ENCODE peak calls at places on chromosomes 16 and 17, in seven cellular contexts. T is LHCN-M2; S is activated CD8-positive, alpha-beta memory T cell treated with anti-CD3 and anti-CD28 coated beads for 4 hours; M is DMS 273 treated with DMSO at 0.1 percent for 48 hours; N is CD8-positive, alpha-beta memory T cell; F is dermis blood vessel endothelial cell; V is WTC11. J is an unnamed sample.

GRCh38 chr16:35298460-35299243 is 1839.2 kb downstream of the TP53TG3F start:
- DNase-seq in T (no peak), S (no peak), M (no peak), N (no peak), F (no peak), V (no peak), J (no peak)

GRCh38 chr16:64339052-64339770 is 782.7 kb downstream of the CDH11 start:
- DNase-seq in T (peak), S (no peak), M (no peak), N (no peak), F (no peak), V (no peak), J (no peak)

GRCh38 chr17:81057079-81057730 is 22.3 kb downstream of the BAIAP2 start:
- DNase-seq in T (peak), S (no peak), M (no peak), N (no peak), F (peak), V (no peak), J (no peak)

GRCh38 chr17:6279659-6280058 is 155.3 kb downstream of the AIPL1 start:
- DNase-seq in T (no peak), S (no peak), M (no peak), N (no peak), F (peak), V (peak), J (no peak)

GRCh38 chr17:57943140-57943539 is 12.1 kb downstream of the CUEDC1 start:
- DNase-seq in T (peak), S (no peak), M (no peak), N (no peak), F (no peak), V (no peak), J (no peak)

GRCh38 chr17:79160980-79161621 is 86.5 kb downstream of the ENGASE start:
- DNase-seq in T (peak), S (no peak), M (no peak), N (no peak), F (peak), V (no peak), J (no peak)

GRCh38 chr17:47980516-47980915 is 9.6 kb downstream of the CDK5RAP3 start:
- DNase-seq in T (no peak), S (no peak), M (peak), N (no peak), F (no peak), V (no peak), J (no peak)

GRCh38 chr17:2906907-2907306 is 110.7 kb downstream of the RAP1GAP2 start:
- DNase-seq in T (no peak), S (no peak), M (no peak), N (no peak), F (no peak), V (no peak), J (no peak)

GRCh38 chr16:88566158-88566557 is 4.0 kb upstream of the ZC3H18 start:
- DNase-seq in T (peak), S (peak), M (no peak), N (no peak), F (peak), V (no peak), J (no peak)

GRCh38 chr16:84065536-84066132 is 23.0 kb upstream of the SLC38A8 start:
- DNase-seq in T (peak), S (no peak), M (no peak), N (peak), F (peak), V (peak), J (no peak)